ENCODE peak calls at places on chromosome 14, in five cellular contexts. X, P, J, Q and R are unnamed samples.

GRCh38 chr14:102089621-102090343 is 2.9 kb upstream of the HSP90AA1 start:
- DNase-seq in X (no peak), P (no peak), J (no peak), Q (no peak), R (no peak)

GRCh38 chr14:52793061-52793460 is 1.7 kb upstream of the GNPNAT1 start:
- DNase-seq in X (no peak), P (no peak), J (no peak), Q (no peak), R (no peak)

GRCh38 chr14:96165493-96166474 is 38.9 kb upstream of the BDKRB2 start:
- DNase-seq in X (no peak), P (no peak), J (no peak), Q (no peak), R (no peak)

GRCh38 chr14:39175445-39176262 is 600 bp downstream of the PNN start:
- DNase-seq in X (peak; percentile 37), P (peak; percentile 66), J (no peak), Q (no peak), R (no peak)

GRCh38 chr14:94671870-94672444 is 59.8 kb downstream of the SERPINA3 start:
- DNase-seq in X (no peak), P (peak; percentile 53), J (no peak), Q (no peak), R (no peak)

GRCh38 chr14:21095430-21096205 is 2.8 kb downstream of the ZNF219 start:
- DNase-seq in X (no peak), P (no peak), J (no peak), Q (no peak), R (no peak)

GRCh38 chr14:99238234-99238633 is 33.8 kb downstream of the BCL11B start:
- DNase-seq in X (no peak), P (no peak), J (no peak), Q (no peak), R (no peak)

GRCh38 chr14:51479584-51480305 is 172.0 kb upstream of the FRMD6 start:
- DNase-seq in X (no peak), P (no peak), J (peak; percentile 9), Q (no peak), R (no peak)

DNA sequence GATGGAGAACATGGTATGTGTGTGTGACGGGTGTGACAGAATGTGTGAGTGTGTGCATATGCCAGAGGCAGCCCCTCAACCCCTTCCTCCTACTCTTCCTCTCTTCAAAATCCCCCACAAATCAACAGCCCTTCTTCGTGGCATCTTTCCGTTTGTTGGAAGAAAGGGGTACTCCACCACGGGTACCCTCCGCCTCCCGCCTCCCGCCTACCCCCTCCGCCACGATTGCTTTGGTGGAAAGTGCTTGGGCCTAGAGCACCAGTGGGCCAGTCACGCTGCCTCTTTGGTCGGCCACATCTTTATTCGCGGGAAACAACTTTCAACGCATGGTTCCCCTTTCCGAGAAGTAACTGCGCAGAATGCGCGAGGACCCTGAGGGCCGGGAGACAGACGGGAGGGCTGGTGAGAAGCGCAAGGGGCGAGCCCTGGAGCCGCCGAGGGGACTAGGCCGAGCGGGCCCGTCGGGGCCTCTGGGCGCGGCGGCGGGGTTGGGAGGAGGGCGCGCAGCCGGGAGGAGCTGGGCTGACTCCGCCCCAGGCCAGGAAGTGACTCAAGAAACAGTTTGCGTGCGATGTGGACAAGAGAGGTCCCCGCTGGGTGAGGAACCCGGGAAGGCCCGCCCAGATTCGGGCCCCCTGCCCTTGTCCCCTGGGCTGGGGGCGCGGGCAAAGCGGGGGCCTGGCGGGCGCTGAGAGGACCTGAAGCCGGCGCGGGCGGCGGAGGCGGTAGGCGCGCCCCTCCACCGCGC is at the start of the genes CBLN3 and KHNYN:
- DNase-seq in X (peak; percentile 86), P (peak; percentile 94), J (no peak), Q (peak; percentile 87), R (peak; percentile 55)
- TF ChIP-seq SUZ12 in X (no peak), P (no peak), J (no peak), Q (peak; percentile 30), R (no peak)

GRCh38 chr14:31508140-31508539 is 20.3 kb upstream of the GPR33 start:
- DNase-seq in X (no peak), P (no peak), J (no peak), Q (no peak), R (no peak)
- TF ChIP-seq SUZ12 in X (no peak), P (no peak), J (no peak), Q (no peak), R (no peak)

DNA sequence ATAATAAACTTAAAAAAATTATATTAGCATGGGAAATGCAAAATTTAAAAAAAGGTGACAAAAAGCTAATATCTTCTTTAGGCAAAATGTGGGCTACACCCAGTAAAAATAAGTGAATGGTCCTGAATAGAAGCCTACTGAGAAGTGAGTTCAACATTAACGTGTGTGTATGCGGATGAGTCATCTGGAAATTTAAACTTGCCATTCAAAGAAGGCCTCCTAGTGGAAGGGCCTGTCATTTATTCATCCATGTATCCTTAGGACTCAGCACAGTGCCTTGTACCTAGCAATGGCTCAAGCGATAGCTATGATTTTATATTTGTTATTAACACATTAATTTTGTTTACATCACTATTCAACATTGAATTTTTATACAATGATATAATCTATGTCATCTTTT is 226.2 kb downstream of the NUBPL start:
- DNase-seq in X (peak; percentile 6), P (peak; percentile 72), J (no peak), Q (no peak), R (no peak)
- TF ChIP-seq SUZ12 in X (no peak), P (no peak), J (no peak), Q (no peak), R (no peak)

GRCh38 chr14:68391292-68392014 is 401.4 kb downstream of the ZFP36L1 start:
- DNase-seq in X (no peak), P (no peak), J (no peak), Q (no peak), R (no peak)
- TF ChIP-seq SUZ12 in X (no peak), P (no peak), J (no peak), Q (no peak), R (no peak)

GRCh38 chr14:54475187-54475881 is 13.4 kb downstream of the GMFB start:
- DNase-seq in X (no peak), P (no peak), J (no peak), Q (no peak), R (no peak)
- TF ChIP-seq SUZ12 in X (no peak), P (no peak), J (no peak), Q (no peak), R (no peak)

DNA sequence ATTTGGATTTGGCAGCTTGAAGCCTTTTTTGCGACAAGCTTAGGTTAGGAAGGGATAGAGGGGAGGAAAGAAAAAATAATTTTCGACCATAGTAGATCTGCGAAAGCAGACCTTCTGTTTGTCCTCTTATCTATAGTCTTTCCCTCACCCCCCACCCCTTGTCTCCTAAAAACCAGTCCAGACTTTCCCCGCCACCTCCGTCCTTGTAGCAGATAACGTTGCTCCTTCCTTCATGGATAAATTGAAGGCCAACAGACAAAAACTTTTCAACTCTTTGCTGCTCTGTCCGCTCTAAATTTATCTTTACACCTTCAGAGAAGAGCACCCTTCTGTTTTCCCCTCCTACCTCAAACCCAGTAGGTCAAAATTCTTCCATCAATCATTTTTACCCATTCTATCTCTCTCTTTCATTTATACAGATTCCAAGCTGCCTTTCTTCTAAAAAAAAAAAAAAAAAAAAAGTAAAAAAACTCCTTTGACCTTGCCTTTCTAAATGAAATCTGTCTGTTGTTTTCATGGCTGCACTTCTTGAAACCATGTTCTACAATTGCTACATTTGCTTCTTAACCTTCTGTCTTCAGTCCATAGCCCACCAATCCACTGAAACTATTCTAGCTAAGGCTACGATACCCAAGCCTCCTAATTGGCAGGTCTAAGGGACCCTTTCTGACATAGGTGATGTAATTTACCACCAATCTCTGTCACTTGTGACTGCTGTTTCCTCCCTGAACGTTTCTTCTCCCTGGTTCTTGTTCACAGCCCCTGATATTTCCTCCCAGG is 11.1 kb upstream of the NEMF start:
- DNase-seq in X (no peak), P (no peak), J (no peak), Q (no peak), R (no peak)
- TF ChIP-seq SUZ12 in X (no peak), P (no peak), J (no peak), Q (no peak), R (no peak)